ENCODE peak calls at places on chromosomes 1 and 21, in seven cellular contexts. N is AG04450, T is GM23248, O is brain microvascular endothelial cell, U is body of pancreas, H is sigmoid colon, Q is hepatocyte. R is an unnamed sample.
A peak's percentile ranks its signal among the peaks of the same experiment; 100 is the strongest.

GRCh38 chr1:54017979-54018378 is at the start of gene LDLRAD1:
- DNase-seq in N (no peak), T (no peak), O (no peak), U (peak; percentile 28), H (no peak), Q (peak; percentile 66), R (peak; percentile 29)

GRCh38 chr1:52613611-52614373 is 11.6 kb downstream of the GPX7 start:
- DNase-seq in N (no peak), T (no peak), O (no peak), U (no peak), H (no peak), Q (no peak), R (no peak)

GRCh38 chr1:21659099-21659923 is 9.8 kb downstream of the RAP1GAP start:
- DNase-seq in N (no peak), T (peak; percentile 73), O (peak; percentile 51), U (peak; percentile 83), H (peak; percentile 77), Q (peak; percentile 91), R (peak; percentile 66)

GRCh38 chr1:44239337-44239960 is 26.2 kb downstream of the DMAP1 start:
- DNase-seq in N (no peak), T (peak; percentile 52), O (peak; percentile 60), U (no peak), H (peak; percentile 83), Q (peak; percentile 70), R (no peak)

GRCh38 chr21:16427587-16428087 is 697.9 kb downstream of the USP25 start:
- DNase-seq in N (no peak), T (no peak), O (no peak), U (no peak), H (no peak), Q (no peak), R (no peak)

GRCh38 chr21:45304945-45305344 is 17.2 kb upstream of the POFUT2 start:
- DNase-seq in N (no peak), T (no peak), O (no peak), U (no peak), H (peak; percentile 59), Q (no peak), R (no peak)

GRCh38 chr1:204396015-204396583 is 15.5 kb downstream of the PPP1R15B start:
- DNase-seq in N (no peak), T (no peak), O (no peak), U (no peak), H (no peak), Q (no peak), R (no peak)

GRCh38 chr1:231219422-231220401 is 21.3 kb upstream of the GNPAT start:
- DNase-seq in N (no peak), T (peak; percentile 12), O (no peak), U (no peak), H (no peak), Q (no peak), R (peak; percentile 31)

GRCh38 chr1:229159668-229160544 is 111.0 kb upstream of the RAB4A start:
- DNase-seq in N (no peak), T (no peak), O (no peak), U (no peak), H (no peak), Q (no peak), R (no peak)

GRCh38 chr1:158521666-158522058 is 32.5 kb downstream of the OR6Y1 start:
- DNase-seq in N (no peak), T (no peak), O (no peak), U (no peak), H (no peak), Q (no peak), R (no peak)

GRCh38 chr1:155976913-155977606 is 1.3 kb downstream of the ARHGEF2 start:
- DNase-seq in N (no peak), T (no peak), O (no peak), U (peak; percentile 7), H (no peak), Q (no peak), R (peak; percentile 36)

GRCh38 chr1:198444792-198445191 is 95.7 kb downstream of the ATP6V1G3 start:
- DNase-seq in N (peak; percentile 63), T (peak; percentile 88), O (peak; percentile 75), U (no peak), H (no peak), Q (no peak), R (no peak)

GRCh38 chr1:30331415-30332065 is 391.8 kb downstream of the MATN1 start:
- DNase-seq in N (no peak), T (no peak), O (no peak), U (no peak), H (no peak), Q (no peak), R (no peak)

GRCh38 chr1:78236711-78237110 is 190.9 kb downstream of the GIPC2 start:
- DNase-seq in N (no peak), T (peak; percentile 61), O (no peak), U (no peak), H (no peak), Q (no peak), R (no peak)

GRCh38 chr1:80801691-80802090 is 999.0 kb upstream of the ADGRL2 start:
- DNase-seq in N (no peak), T (no peak), O (no peak), U (no peak), H (no peak), Q (no peak), R (no peak)

GRCh38 chr1:25199876-25200620 is 32.3 kb downstream of the SYF2 start:
- DNase-seq in N (no peak), T (no peak), O (no peak), U (no peak), H (no peak), Q (no peak), R (no peak)

GRCh38 chr1:45669859-45670655 is 16.3 kb downstream of the GPBP1L1 start:
- DNase-seq in N (no peak), T (peak; percentile 66), O (no peak), U (no peak), H (no peak), Q (no peak), R (no peak)

GRCh38 chr1:88741413-88741812 is 57.3 kb downstream of the PKN2 start:
- DNase-seq in N (no peak), T (peak; percentile 83), O (peak; percentile 6), U (no peak), H (no peak), Q (no peak), R (peak; percentile 21)

GRCh38 chr1:8398677-8399076 is 80.8 kb downstream of the SLC45A1 start:
- DNase-seq in N (no peak), T (no peak), O (no peak), U (no peak), H (no peak), Q (no peak), R (no peak)

GRCh38 chr1:237976345-237976744 is 85.6 kb upstream of the ZP4 start:
- DNase-seq in N (no peak), T (no peak), O (no peak), U (no peak), H (no peak), Q (no peak), R (no peak)

GRCh38 chr1:28898267-28898955 is 16.0 kb upstream of the EPB41 start:
- DNase-seq in N (no peak), T (no peak), O (no peak), U (no peak), H (no peak), Q (no peak), R (no peak)

GRCh38 chr1:154819628-154820590 is 50.2 kb downstream of the KCNN3 start:
- DNase-seq in N (no peak), T (peak; percentile 32), O (no peak), U (peak; percentile 20), H (no peak), Q (peak; percentile 32), R (peak; percentile 13)

GRCh38 chr21:45129231-45129923 is 55.0 kb downstream of the ADARB1 start:
- DNase-seq in N (no peak), T (peak; percentile 89), O (no peak), U (no peak), H (no peak), Q (no peak), R (no peak)

GRCh38 chr1:106768501-106768900 is 288.0 kb upstream of the PRMT6 start:
- DNase-seq in N (no peak), T (peak; percentile 54), O (peak; percentile 47), U (no peak), H (no peak), Q (no peak), R (no peak)

GRCh38 chr1:152517237-152517811 is 3.0 kb downstream of the CRCT1 start:
- DNase-seq in N (no peak), T (peak; percentile 89), O (no peak), U (no peak), H (no peak), Q (no peak), R (peak; percentile 68)

GRCh38 chr1:107292012-107292411 is 151.2 kb downstream of the NTNG1 start:
- DNase-seq in N (no peak), T (no peak), O (no peak), U (no peak), H (no peak), Q (no peak), R (no peak)

GRCh38 chr1:116944613-116945012 is 34.9 kb downstream of the PTGFRN start:
- DNase-seq in N (no peak), T (no peak), O (no peak), U (no peak), H (no peak), Q (no peak), R (no peak)
- H3K27ac ChIP-seq in N (no peak overlapping the region), T (no peak overlapping the region), O (no peak overlapping the region), U (no peak overlapping the region), H (no peak overlapping the region), Q (no peak overlapping the region), R (no peak overlapping the region)

GRCh38 chr1:228082975-228083870 is 715 bp downstream of the ARF1 start:
- DNase-seq in N (no peak), T (peak; percentile 78), O (no peak), U (peak; percentile 70), H (peak; percentile 87), Q (peak; percentile 78), R (peak; percentile 87)

GRCh38 chr1:228084797-228085196 is 2.3 kb downstream of the ARF1 start:
- DNase-seq in N (no peak), T (no peak), O (no peak), U (no peak), H (no peak), Q (no peak), R (no peak)

GRCh38 chr1:228084325-228084724 is 1.8 kb downstream of the ARF1 start:
- DNase-seq in N (peak; percentile 50), T (peak; percentile 94), O (peak; percentile 66), U (peak; percentile 56), H (no peak), Q (peak; percentile 50), R (no peak)

GRCh38 chr1:228083871-228084278 is 1.4 kb downstream of the ARF1 start:
- DNase-seq in N (no peak), T (peak; percentile 65), O (no peak), U (peak; percentile 56), H (no peak), Q (peak; percentile 40), R (no peak)

GRCh38 chr1:228085287-228085926 is 2.9 kb downstream of the ARF1 start:
- DNase-seq in N (peak; percentile 43), T (peak; percentile 92), O (peak; percentile 55), U (no peak), H (no peak), Q (peak; percentile 78), R (peak; percentile 72)
- H3K27ac ChIP-seq in N (peak overlapping the region; percentile 72), T (peak overlapping the region; percentile 93), O (peak overlapping the region; percentile 100), U (peak overlapping the region; percentile 100), H (peak overlapping the region; percentile 99), Q (peak overlapping the region; percentile 100), R (peak overlapping the region; percentile 50)

GRCh38 chr21:43971992-43972255 is 40.2 kb upstream of the TRAPPC10 start:
- DNase-seq in N (no peak), T (no peak), O (no peak), U (no peak), H (no peak), Q (no peak), R (no peak)
- H3K27ac ChIP-seq in N (no peak overlapping the region), T (no peak overlapping the region), O (no peak overlapping the region), U (no peak overlapping the region), H (no peak overlapping the region), Q (no peak overlapping the region), R (no peak overlapping the region)

GRCh38 chr21:41360072-41360821 is 1.6 kb upstream of the MX2 start:
- DNase-seq in N (peak; percentile 10), T (peak; percentile 74), O (no peak), U (peak; percentile 81), H (peak; percentile 86), Q (no peak), R (peak; percentile 92)
- H3K27ac ChIP-seq in N (peak overlapping the region; percentile 2), T (peak overlapping the region; percentile 21), O (no peak overlapping the region), U (no peak overlapping the region), H (peak overlapping the region; percentile 80), Q (no peak overlapping the region), R (peak overlapping the region; percentile 34)

R was measured in small intestine.